ENCODE peak calls at places on chromosomes 4 and X, in four cellular contexts. T is WTC11, X is AG08396, V is NCI-H1417 treated with DMSO at 0.1 percent for 48 hours. G is an unnamed sample.
A peak's percentile ranks its signal among the peaks of the same experiment; 100 is the strongest.

GRCh38 chrX:123425471-123425870 is 241.4 kb downstream of the GRIA3 start:
- DNase-seq in T (no peak), X (no peak), V (no peak), G (no peak)

GRCh38 chr4:187618701-187619278 is 376.8 kb upstream of the ZFP42 start:
- DNase-seq in T (no peak), X (peak; percentile 36), V (no peak), G (no peak)

GRCh38 chr4:83074086-83074704 is 39.2 kb downstream of the COPS4 start:
- DNase-seq in T (no peak), X (peak; percentile 59), V (peak; percentile 5), G (peak; percentile 72)

GRCh38 chr4:53709693-53710092 is 118.4 kb upstream of the LNX1 start:
- DNase-seq in T (no peak), X (no peak), V (no peak), G (no peak)

GRCh38 chr4:188778880-188779279 is 639.6 kb downstream of the TRIML1 start:
- DNase-seq in T (no peak), X (no peak), V (no peak), G (no peak)

GRCh38 chrX:153460826-153461225 is 9.6 kb downstream of the HAUS7 start:
- DNase-seq in T (peak; percentile 73), X (peak; percentile 52), V (no peak), G (peak; percentile 58)

GRCh38 chr4:68162196-68162595 is 32.5 kb upstream of the TMPRSS11F start:
- DNase-seq in T (no peak), X (no peak), V (no peak), G (no peak)

GRCh38 chrX:153969904-153970397 is 1.7 kb downstream of the HCFC1 start:
- DNase-seq in T (no peak), X (no peak), V (no peak), G (peak; percentile 18)

GRCh38 chrX:17788439-17788838 is 51.1 kb downstream of the SCML1 start:
- DNase-seq in T (peak; percentile 50), X (peak; percentile 73), V (no peak), G (peak; percentile 73)

GRCh38 chrX:3263681-3264126 is 82.7 kb downstream of the MXRA5 start:
- DNase-seq in T (no peak), X (no peak), V (no peak), G (no peak)

GRCh38 chr4:20773144-20773997 is 73.1 kb downstream of the PACRGL start:
- DNase-seq in T (peak; percentile 59), X (peak; percentile 65), V (peak; percentile 15), G (peak; percentile 81)

GRCh38 chrX:139204903-139205667 is 325.5 kb upstream of the F9 start:
- DNase-seq in T (peak; percentile 62), X (peak; percentile 29), V (no peak), G (peak; percentile 62)

GRCh38 chrX:40108959-40109287 is 11.2 kb upstream of the BCOR start:
- DNase-seq in T (peak; percentile 27), X (peak; percentile 89), V (no peak), G (peak; percentile 84)

GRCh38 chrX:116009871-116010710 is 160.5 kb upstream of the AGTR2 start:
- DNase-seq in T (peak; percentile 30), X (no peak), V (no peak), G (no peak)

GRCh38 chr4:87949961-87950360 is 25.6 kb upstream of the SPP1 start:
- DNase-seq in T (no peak), X (no peak), V (no peak), G (no peak)

GRCh38 chr4:108113229-108113628 is 55.5 kb downstream of the LEF1 start:
- DNase-seq in T (no peak), X (no peak), V (no peak), G (no peak)

GRCh38 chr4:25321703-25322102 is 9.1 kb downstream of the ZCCHC4 start:
- DNase-seq in T (no peak), X (no peak), V (no peak), G (no peak)

GRCh38 chr4:118939169-118939779 is 50.6 kb downstream of the SYNPO2 start:
- DNase-seq in T (no peak), X (no peak), V (no peak), G (no peak)

GRCh38 chr4:184282895-184283654 is 65.4 kb upstream of the ENPP6 start:
- DNase-seq in T (no peak), X (no peak), V (peak; percentile 12), G (no peak)

GRCh38 chr4:139301821-139302611 is at the start of gene NDUFC1:
- DNase-seq in T (peak; percentile 45), X (peak; percentile 55), V (no peak), G (peak; percentile 69)

GRCh38 chrX:252421-253291 is 28.5 kb upstream of the PLCXD1 start:
- DNase-seq in T (no peak), X (no peak), V (no peak), G (no peak)

GRCh38 chrX:139759637-139760036 is 51.7 kb upstream of the MCF2 start:
- DNase-seq in T (no peak), X (peak; percentile 5), V (no peak), G (peak; percentile 13)

GRCh38 chr4:73690051-73690744 is 50.2 kb upstream of the CXCL8 start:
- DNase-seq in T (no peak), X (peak; percentile 18), V (no peak), G (peak; percentile 33)

GRCh38 chr4:185792384-185793146 is 19.4 kb downstream of the SORBS2 start:
- DNase-seq in T (no peak), X (peak; percentile 77), V (no peak), G (peak; percentile 78)

GRCh38 chrX:43949669-43950068 is 23.5 kb downstream of the NDP start:
- DNase-seq in T (peak; percentile 63), X (no peak), V (no peak), G (peak; percentile 40)